ENCODE peak calls at places on chromosomes 3 and 15, in six cellular contexts. R, O, V, P, B and X are unnamed samples.

GRCh38 chr3:97981886-97982285 is 9.7 kb upstream of the RIOX2 start:
- DNase-seq in R (no peak), O (no peak), V (no peak), P (no peak), B (no peak), X (no peak)

GRCh38 chr15:52227456-52227855 is 36.3 kb upstream of the GNB5 start:
- DNase-seq in R (no peak), O (peak), V (peak), P (peak), B (peak), X (peak)

GRCh38 chr3:5188419-5189405 is 1.2 kb downstream of the EDEM1 start:
- DNase-seq in R (no peak), O (no peak), V (peak), P (no peak), B (peak), X (no peak)

GRCh38 chr15:74144153-74144775 is 13.9 kb downstream of the ISLR2 start:
- DNase-seq in R (no peak), O (peak), V (no peak), P (no peak), B (no peak), X (no peak)

GRCh38 chr3:149299938-149300791 is 33.3 kb downstream of the TM4SF18 start:
- DNase-seq in R (peak), O (no peak), V (no peak), P (no peak), B (peak), X (peak)

GRCh38 chr15:39582286-39582976 is 1.6 kb downstream of the THBS1 start:
- DNase-seq in R (no peak), O (no peak), V (no peak), P (no peak), B (no peak), X (no peak)

GRCh38 chr3:46852839-46853355 is 10.3 kb downstream of the MYL3 start:
- DNase-seq in R (no peak), O (no peak), V (no peak), P (no peak), B (no peak), X (no peak)

GRCh38 chr3:10763248-10763620 is 52.8 kb upstream of the SLC6A11 start:
- DNase-seq in R (no peak), O (no peak), V (no peak), P (no peak), B (no peak), X (no peak)

GRCh38 chr15:33454346-33454745 is 143.6 kb downstream of the RYR3 start:
- DNase-seq in R (no peak), O (no peak), V (no peak), P (no peak), B (no peak), X (no peak)

GRCh38 chr3:35088943-35089342 is 550.4 kb upstream of the ARPP21 start:
- DNase-seq in R (no peak), O (no peak), V (no peak), P (no peak), B (no peak), X (no peak)

GRCh38 chr3:194631696-194632095 is 1.5 kb downstream of the TMEM44 start:
- DNase-seq in R (no peak), O (no peak), V (no peak), P (no peak), B (no peak), X (no peak)